ENCODE peak calls at places on chromosomes 16 and 17, in nine cellular contexts. J is prostate gland, P is endothelial cell of umbilical vein, O is transverse colon, Y is SK-N-MC, D is sigmoid colon, Z is stomach, R is spleen, F is SK-N-SH. M is an unnamed sample. For H3K36me3, the result is how much of the 10 kb centered on the place peaks cover.

GRCh38 chr16:20901441-20902112 is 1.0 kb downstream of the LYRM1 start:
- DNase-seq in O (peak), F (peak), J (peak), P (peak), R (peak), Y (no peak), D (peak), Z (peak), M (no peak)

GRCh38 chr17:66523378-66524174 is 221.2 kb downstream of the PRKCA start:
- DNase-seq in O (peak), Y (no peak), J (no peak), Z (no peak), P (no peak), R (no peak), F (no peak), D (no peak), M (no peak)

GRCh38 chr16:74455213-74455612 is 33.9 kb upstream of the CLEC18B start:
- DNase-seq in Z (no peak), Y (no peak), O (no peak), R (no peak), P (peak), F (no peak), D (no peak), J (no peak), M (no peak)

GRCh38 chr16:30896203-30896889 is at the start of gene CTF1:
- DNase-seq in O (peak), R (peak), Y (no peak), Z (peak), P (peak), D (peak), F (peak), J (peak), M (no peak)

GRCh38 chr16:82344157-82344556 is 174.1 kb upstream of the MPHOSPH6 start:
- DNase-seq in J (peak), O (no peak), D (no peak), Y (no peak), F (no peak), Z (peak), R (no peak), P (no peak), M (no peak)

GRCh38 chr16:8887952-8888560 is 5.9 kb downstream of the LITAFD start:
- DNase-seq in F (peak), Z (peak), P (no peak), O (no peak), Y (no peak), R (peak), J (peak), D (peak), M (no peak)

GRCh38 chr17:5237541-5238016 is 2.9 kb upstream of the SCIMP start:
- DNase-seq in Y (no peak), Z (peak), F (peak), R (peak), J (peak), D (no peak), O (peak), P (peak), M (no peak)

GRCh38 chr17:34370997-34371395 is 8.0 kb upstream of the CCL1 start:
- DNase-seq in Z (no peak), O (no peak), Y (no peak), R (no peak), F (no peak), J (peak), D (no peak), P (no peak), M (no peak)

GRCh38 chr16:88941051-88941932 is 35.7 kb downstream of the CBFA2T3 start:
- DNase-seq in O (peak), F (peak), J (no peak), Y (no peak), P (no peak), Z (peak), R (peak), D (no peak), M (no peak)

GRCh38 chr16:58195344-58195743 is 2.6 kb downstream of the CSNK2A2 start:
- DNase-seq in J (no peak), O (no peak), F (no peak), Z (no peak), Y (no peak), P (no peak), R (no peak), D (no peak), M (no peak)

GRCh38 chr17:46863383-46864121 is 12.2 kb downstream of the WNT9B start:
- DNase-seq in Y (no peak), Z (no peak), F (no peak), D (no peak), O (no peak), J (no peak), R (no peak), P (no peak), M (no peak)

GRCh38 chr16:90057738-90058173 is 19.4 kb downstream of the PRDM7 start:
- DNase-seq in J (no peak), P (no peak), R (no peak), O (no peak), Y (no peak), F (no peak), Z (no peak), D (no peak), M (no peak)

GRCh38 chr17:64328036-64328874 is 62.4 kb downstream of the PECAM1 start:
- DNase-seq in J (no peak), R (peak), Y (no peak), O (no peak), Z (no peak), P (peak), F (no peak), D (no peak), M (no peak)

GRCh38 chr16:11405331-11406176 is 60.3 kb downstream of the RMI2 start:
- DNase-seq in R (no peak), Z (peak), J (no peak), Y (no peak), D (no peak), O (peak), F (peak), P (peak), M (no peak)

GRCh38 chr17:73902416-73903181 is 258.4 kb upstream of the SDK2 start:
- DNase-seq in R (no peak), J (no peak), F (no peak), Z (no peak), Y (no peak), D (no peak), O (no peak), P (no peak), M (peak)

GRCh38 chr16:28984619-28985135 is at the start of gene LAT:
- DNase-seq in Z (peak), R (peak), D (no peak), Y (no peak), O (peak), F (no peak), J (no peak), P (no peak), M (no peak)

GRCh38 chr17:49895812-49896211 is 47.9 kb upstream of the TAC4 start:
- DNase-seq in P (no peak), Z (no peak), Y (no peak), F (no peak), D (no peak), O (no peak), R (no peak), J (no peak), M (no peak)

GRCh38 chr16:58280146-58280845 is 14.5 kb downstream of the PRSS54 start:
- DNase-seq in R (no peak), F (no peak), Z (no peak), P (no peak), J (no peak), Y (no peak), O (no peak), D (no peak), M (no peak)

GRCh38 chr17:73657473-73658116 is 13.3 kb upstream of the SDK2 start:
- DNase-seq in Y (no peak), F (peak), J (peak), R (no peak), D (no peak), Z (peak), O (peak), P (no peak), M (no peak)

GRCh38 chr16:78788276-78788675 is 688.8 kb downstream of the WWOX start:
- DNase-seq in O (no peak), Y (no peak), R (no peak), P (no peak), Z (no peak), J (no peak), D (peak), F (no peak), M (no peak)

GRCh38 chr16:87240211-87241134 is 76.7 kb downstream of the C16orf95 start:
- DNase-seq in J (no peak), R (no peak), P (no peak), Y (no peak), D (no peak), O (no peak), Z (no peak), F (peak), M (no peak)

GRCh38 chr17:75894049-75894742 is 2.6 kb downstream of the TRIM65 start:
- DNase-seq in D (peak), Y (no peak), R (peak), P (no peak), J (no peak), F (no peak), O (no peak), Z (no peak), M (no peak)

GRCh38 chr16:70652322-70652721 is 6.0 kb downstream of the IL34 start:
- DNase-seq in Y (no peak), R (no peak), O (no peak), D (no peak), Z (no peak), P (peak), J (no peak), F (no peak), M (no peak)

GRCh38 chr16:70651524-70651923 is 5.2 kb downstream of the IL34 start:
- DNase-seq in Y (no peak), Z (no peak), O (no peak), F (no peak), J (no peak), P (no peak), D (no peak), R (no peak), M (no peak)

GRCh38 chr16:70656065-70656711 is 9.8 kb downstream of the IL34 start:
- DNase-seq in Y (no peak), Z (no peak), R (no peak), O (no peak), P (no peak), J (no peak), F (no peak), D (peak), M (no peak)

GRCh38 chr16:70653406-70653805 is 7.0 kb downstream of the IL34 start:
- DNase-seq in P (no peak), O (no peak), D (no peak), Y (no peak), R (no peak), J (no peak), F (no peak), Z (no peak), M (no peak)

GRCh38 chr16:70653809-70654771 is 7.7 kb downstream of the IL34 start:
- DNase-seq in Z (peak), R (peak), Y (peak), D (peak), J (peak), O (peak), F (peak), P (peak), M (no peak)
- TF ChIP-seq POLR2AphosphoS5 in Z (no peak), R (peak), Y (no peak), D (peak), J (peak), O (peak), F (no peak), P (no peak), M (peak)

GRCh38 chr16:15667091-15667742 is 17.2 kb downstream of the NDE1 start:
- DNase-seq in P (no peak), J (no peak), Z (no peak), F (no peak), D (no peak), O (no peak), Y (no peak), R (peak), M (no peak)
- H3K36me3 ChIP-seq in P (under half), J (under half), Z (half or more), F (under half), D (under half), O (under half), Y (under half), R (half or more), M (under half)

DNA sequence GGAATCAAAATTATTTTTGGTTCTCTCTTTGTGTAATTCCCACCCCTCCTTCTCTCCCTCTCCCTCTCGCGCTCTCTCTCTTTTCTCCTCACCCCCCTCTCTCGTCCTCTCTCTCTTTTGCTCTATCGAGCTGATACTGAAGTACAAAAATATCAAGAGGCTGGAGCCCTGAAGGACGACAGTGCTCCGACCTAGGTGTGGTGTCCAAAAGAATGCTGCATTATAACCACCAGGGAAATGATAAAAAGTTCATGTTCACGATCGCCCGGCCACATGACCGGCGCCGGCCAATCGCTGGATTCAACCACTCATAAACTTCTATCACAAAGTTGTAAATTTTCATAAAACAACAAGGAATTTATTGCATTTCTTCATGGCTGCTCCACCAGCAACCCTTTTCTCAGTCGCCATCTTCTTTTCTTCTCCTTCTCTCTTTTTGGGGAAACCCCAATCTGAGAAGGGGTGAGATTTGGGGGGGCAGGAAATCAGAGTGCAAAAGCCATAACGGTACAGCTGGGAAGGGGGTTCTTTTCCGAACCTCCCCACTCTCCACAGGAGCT is at the start of gene HOXB6:
- DNase-seq in J (no peak), R (no peak), Y (no peak), O (peak), P (peak), Z (no peak), D (no peak), F (no peak), M (no peak)
- TF ChIP-seq POLR2AphosphoS5 in J (no peak), R (no peak), Y (peak), O (peak), P (peak), Z (no peak), D (peak), F (no peak), M (no peak)

DNA sequence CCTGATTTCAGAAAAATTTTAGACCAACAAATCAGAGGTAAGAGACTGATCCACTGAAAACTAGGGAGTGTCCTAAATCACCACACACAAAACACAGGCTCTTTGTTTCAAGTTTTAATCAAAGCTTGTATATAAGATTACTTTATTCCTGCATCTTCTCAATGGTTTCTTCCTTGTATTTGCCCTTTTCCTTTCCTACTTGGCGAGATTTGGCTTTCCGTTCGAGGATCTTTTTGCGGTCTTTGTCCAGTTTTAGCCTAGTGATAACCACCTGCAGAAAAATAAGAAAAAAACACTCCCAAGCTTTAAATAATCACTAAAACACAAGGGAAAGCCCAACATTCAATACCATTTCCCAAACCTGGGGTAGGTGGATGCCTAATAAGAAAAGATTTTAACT is 918 bp upstream of the KRABD2 start:
- DNase-seq in Y (no peak), D (no peak), Z (no peak), O (no peak), J (no peak), R (no peak), P (no peak), F (no peak), M (no peak)
- H3K36me3 ChIP-seq in Y (half or more), D (under half), Z (half or more), O (under half), J (under half), R (under half), P (under half), F (half or more), M (under half)

M was measured in vagina.